ENCODE peak calls at places on chromosomes 4 and X, in eight cellular contexts. One of them, this sample, is unnamed.

GRCh38 chr4:184896868-184897715 is 71.3 kb upstream of the ACSL1 start:
- ATAC-seq in natural killer cell: no peak
- ATAC-seq in effector memory CD8-positive, alpha-beta T cell: no peak
- ATAC-seq in activated CD8-positive, alpha-beta T cell treated with anti-CD3 and anti-CD28 coated beads for 36 hours: no peak
- ATAC-seq in CD4-positive, alpha-beta T cell: no peak
- ATAC-seq in activated CD8-positive, alpha-beta memory T cell treated with anti-CD3 and anti-CD28 coated beads, Interleukin-2, amount 10 ng/mL, durations not matched to agents 7 days and 5 days: no peak
- ATAC-seq in lung: peak; percentile 56
- ATAC-seq in SK-N-SH treated with all-trans-retinoic acid at 6 μM for 48 hours: no peak
- ATAC-seq in this sample: no peak

GRCh38 chr4:46266106-46266505 is 123.8 kb downstream of the GABRA2 start:
- ATAC-seq in natural killer cell: no peak
- ATAC-seq in effector memory CD8-positive, alpha-beta T cell: no peak
- ATAC-seq in activated CD8-positive, alpha-beta T cell treated with anti-CD3 and anti-CD28 coated beads for 36 hours: no peak
- ATAC-seq in CD4-positive, alpha-beta T cell: no peak
- ATAC-seq in activated CD8-positive, alpha-beta memory T cell treated with anti-CD3 and anti-CD28 coated beads, Interleukin-2, amount 10 ng/mL, durations not matched to agents 7 days and 5 days: no peak
- ATAC-seq in lung: no peak
- ATAC-seq in SK-N-SH treated with all-trans-retinoic acid at 6 μM for 48 hours: no peak
- ATAC-seq in this sample: no peak

GRCh38 chr4:7771056-7771455 is 168.6 kb downstream of the AFAP1 start:
- ATAC-seq in natural killer cell: no peak
- ATAC-seq in effector memory CD8-positive, alpha-beta T cell: peak; percentile 84
- ATAC-seq in activated CD8-positive, alpha-beta T cell treated with anti-CD3 and anti-CD28 coated beads for 36 hours: peak; percentile 80
- ATAC-seq in CD4-positive, alpha-beta T cell: peak; percentile 94
- ATAC-seq in activated CD8-positive, alpha-beta memory T cell treated with anti-CD3 and anti-CD28 coated beads, Interleukin-2, amount 10 ng/mL, durations not matched to agents 7 days and 5 days: no peak
- ATAC-seq in lung: no peak
- ATAC-seq in SK-N-SH treated with all-trans-retinoic acid at 6 μM for 48 hours: no peak
- ATAC-seq in this sample: no peak

GRCh38 chrX:68978211-68978780 is 149.5 kb downstream of the EFNB1 start:
- ATAC-seq in natural killer cell: no peak
- ATAC-seq in effector memory CD8-positive, alpha-beta T cell: no peak
- ATAC-seq in activated CD8-positive, alpha-beta T cell treated with anti-CD3 and anti-CD28 coated beads for 36 hours: no peak
- ATAC-seq in CD4-positive, alpha-beta T cell: no peak
- ATAC-seq in activated CD8-positive, alpha-beta memory T cell treated with anti-CD3 and anti-CD28 coated beads, Interleukin-2, amount 10 ng/mL, durations not matched to agents 7 days and 5 days: no peak
- ATAC-seq in lung: no peak
- ATAC-seq in SK-N-SH treated with all-trans-retinoic acid at 6 μM for 48 hours: peak; percentile 82
- ATAC-seq in this sample: no peak

GRCh38 chr4:821631-822030 is 4.3 kb downstream of the CPLX1 start:
- ATAC-seq in natural killer cell: no peak
- ATAC-seq in effector memory CD8-positive, alpha-beta T cell: no peak
- ATAC-seq in activated CD8-positive, alpha-beta T cell treated with anti-CD3 and anti-CD28 coated beads for 36 hours: no peak
- ATAC-seq in CD4-positive, alpha-beta T cell: no peak
- ATAC-seq in activated CD8-positive, alpha-beta memory T cell treated with anti-CD3 and anti-CD28 coated beads, Interleukin-2, amount 10 ng/mL, durations not matched to agents 7 days and 5 days: no peak
- ATAC-seq in lung: no peak
- ATAC-seq in SK-N-SH treated with all-trans-retinoic acid at 6 μM for 48 hours: no peak
- ATAC-seq in this sample: no peak

GRCh38 chr4:109238746-109239145 is 63.7 kb downstream of the COL25A1 start:
- ATAC-seq in natural killer cell: no peak
- ATAC-seq in effector memory CD8-positive, alpha-beta T cell: no peak
- ATAC-seq in activated CD8-positive, alpha-beta T cell treated with anti-CD3 and anti-CD28 coated beads for 36 hours: no peak
- ATAC-seq in CD4-positive, alpha-beta T cell: no peak
- ATAC-seq in activated CD8-positive, alpha-beta memory T cell treated with anti-CD3 and anti-CD28 coated beads, Interleukin-2, amount 10 ng/mL, durations not matched to agents 7 days and 5 days: no peak
- ATAC-seq in lung: no peak
- ATAC-seq in SK-N-SH treated with all-trans-retinoic acid at 6 μM for 48 hours: no peak
- ATAC-seq in this sample: no peak

GRCh38 chr4:13359809-13360208 is 124.3 kb downstream of the RAB28 start:
- ATAC-seq in natural killer cell: no peak
- ATAC-seq in effector memory CD8-positive, alpha-beta T cell: no peak
- ATAC-seq in activated CD8-positive, alpha-beta T cell treated with anti-CD3 and anti-CD28 coated beads for 36 hours: no peak
- ATAC-seq in CD4-positive, alpha-beta T cell: no peak
- ATAC-seq in activated CD8-positive, alpha-beta memory T cell treated with anti-CD3 and anti-CD28 coated beads, Interleukin-2, amount 10 ng/mL, durations not matched to agents 7 days and 5 days: no peak
- ATAC-seq in lung: no peak
- ATAC-seq in SK-N-SH treated with all-trans-retinoic acid at 6 μM for 48 hours: no peak
- ATAC-seq in this sample: no peak

GRCh38 chrX:145832796-145833195 is 15.2 kb downstream of the SLITRK2 start:
- ATAC-seq in natural killer cell: no peak
- ATAC-seq in effector memory CD8-positive, alpha-beta T cell: no peak
- ATAC-seq in activated CD8-positive, alpha-beta T cell treated with anti-CD3 and anti-CD28 coated beads for 36 hours: no peak
- ATAC-seq in CD4-positive, alpha-beta T cell: no peak
- ATAC-seq in activated CD8-positive, alpha-beta memory T cell treated with anti-CD3 and anti-CD28 coated beads, Interleukin-2, amount 10 ng/mL, durations not matched to agents 7 days and 5 days: no peak
- ATAC-seq in lung: no peak
- ATAC-seq in SK-N-SH treated with all-trans-retinoic acid at 6 μM for 48 hours: no peak
- ATAC-seq in this sample: no peak

GRCh38 chr4:142091085-142091513 is 454.7 kb downstream of the IL15 start:
- ATAC-seq in natural killer cell: no peak
- ATAC-seq in effector memory CD8-positive, alpha-beta T cell: no peak
- ATAC-seq in activated CD8-positive, alpha-beta T cell treated with anti-CD3 and anti-CD28 coated beads for 36 hours: no peak
- ATAC-seq in CD4-positive, alpha-beta T cell: no peak
- ATAC-seq in activated CD8-positive, alpha-beta memory T cell treated with anti-CD3 and anti-CD28 coated beads, Interleukin-2, amount 10 ng/mL, durations not matched to agents 7 days and 5 days: no peak
- ATAC-seq in lung: no peak
- ATAC-seq in SK-N-SH treated with all-trans-retinoic acid at 6 μM for 48 hours: peak; percentile 32
- ATAC-seq in this sample: peak; percentile 70

GRCh38 chr4:156053174-156053573 is 99.5 kb upstream of the CTSO start:
- ATAC-seq in natural killer cell: no peak
- ATAC-seq in effector memory CD8-positive, alpha-beta T cell: no peak
- ATAC-seq in activated CD8-positive, alpha-beta T cell treated with anti-CD3 and anti-CD28 coated beads for 36 hours: no peak
- ATAC-seq in CD4-positive, alpha-beta T cell: no peak
- ATAC-seq in activated CD8-positive, alpha-beta memory T cell treated with anti-CD3 and anti-CD28 coated beads, Interleukin-2, amount 10 ng/mL, durations not matched to agents 7 days and 5 days: no peak
- ATAC-seq in lung: no peak
- ATAC-seq in SK-N-SH treated with all-trans-retinoic acid at 6 μM for 48 hours: no peak
- ATAC-seq in this sample: peak; percentile 55

GRCh38 chrX:13482764-13483552 is 86.4 kb upstream of the EGFL6 start:
- ATAC-seq in natural killer cell: no peak
- ATAC-seq in effector memory CD8-positive, alpha-beta T cell: no peak
- ATAC-seq in activated CD8-positive, alpha-beta T cell treated with anti-CD3 and anti-CD28 coated beads for 36 hours: no peak
- ATAC-seq in CD4-positive, alpha-beta T cell: no peak
- ATAC-seq in activated CD8-positive, alpha-beta memory T cell treated with anti-CD3 and anti-CD28 coated beads, Interleukin-2, amount 10 ng/mL, durations not matched to agents 7 days and 5 days: no peak
- ATAC-seq in lung: no peak
- ATAC-seq in SK-N-SH treated with all-trans-retinoic acid at 6 μM for 48 hours: no peak
- ATAC-seq in this sample: no peak

GRCh38 chr4:39103291-39103690 is 41.3 kb downstream of the KLHL5 start:
- ATAC-seq in natural killer cell: peak; percentile 39
- ATAC-seq in effector memory CD8-positive, alpha-beta T cell: no peak
- ATAC-seq in activated CD8-positive, alpha-beta T cell treated with anti-CD3 and anti-CD28 coated beads for 36 hours: no peak
- ATAC-seq in CD4-positive, alpha-beta T cell: no peak
- ATAC-seq in activated CD8-positive, alpha-beta memory T cell treated with anti-CD3 and anti-CD28 coated beads, Interleukin-2, amount 10 ng/mL, durations not matched to agents 7 days and 5 days: no peak
- ATAC-seq in lung: no peak
- ATAC-seq in SK-N-SH treated with all-trans-retinoic acid at 6 μM for 48 hours: no peak
- ATAC-seq in this sample: no peak

GRCh38 chr4:173328236-173328901 is 5.8 kb downstream of the HMGB2 start:
- ATAC-seq in natural killer cell: no peak
- ATAC-seq in effector memory CD8-positive, alpha-beta T cell: no peak
- ATAC-seq in activated CD8-positive, alpha-beta T cell treated with anti-CD3 and anti-CD28 coated beads for 36 hours: no peak
- ATAC-seq in CD4-positive, alpha-beta T cell: no peak
- ATAC-seq in activated CD8-positive, alpha-beta memory T cell treated with anti-CD3 and anti-CD28 coated beads, Interleukin-2, amount 10 ng/mL, durations not matched to agents 7 days and 5 days: no peak
- ATAC-seq in lung: no peak
- ATAC-seq in SK-N-SH treated with all-trans-retinoic acid at 6 μM for 48 hours: peak; percentile 10
- ATAC-seq in this sample: no peak

GRCh38 chr4:151205722-151206121 is 71.2 kb upstream of the PRSS48 start:
- ATAC-seq in natural killer cell: no peak
- ATAC-seq in effector memory CD8-positive, alpha-beta T cell: no peak
- ATAC-seq in activated CD8-positive, alpha-beta T cell treated with anti-CD3 and anti-CD28 coated beads for 36 hours: no peak
- ATAC-seq in CD4-positive, alpha-beta T cell: no peak
- ATAC-seq in activated CD8-positive, alpha-beta memory T cell treated with anti-CD3 and anti-CD28 coated beads, Interleukin-2, amount 10 ng/mL, durations not matched to agents 7 days and 5 days: no peak
- ATAC-seq in lung: no peak
- ATAC-seq in SK-N-SH treated with all-trans-retinoic acid at 6 μM for 48 hours: no peak
- ATAC-seq in this sample: no peak

GRCh38 chr4:87918314-87919058 is 57.0 kb upstream of the SPP1 start:
- ATAC-seq in natural killer cell: no peak
- ATAC-seq in effector memory CD8-positive, alpha-beta T cell: no peak
- ATAC-seq in activated CD8-positive, alpha-beta T cell treated with anti-CD3 and anti-CD28 coated beads for 36 hours: no peak
- ATAC-seq in CD4-positive, alpha-beta T cell: no peak
- ATAC-seq in activated CD8-positive, alpha-beta memory T cell treated with anti-CD3 and anti-CD28 coated beads, Interleukin-2, amount 10 ng/mL, durations not matched to agents 7 days and 5 days: no peak
- ATAC-seq in lung: no peak
- ATAC-seq in SK-N-SH treated with all-trans-retinoic acid at 6 μM for 48 hours: no peak
- ATAC-seq in this sample: no peak

GRCh38 chrX:16845686-16846085 is 24.5 kb downstream of the RBBP7 start:
- ATAC-seq in natural killer cell: no peak
- ATAC-seq in effector memory CD8-positive, alpha-beta T cell: no peak
- ATAC-seq in activated CD8-positive, alpha-beta T cell treated with anti-CD3 and anti-CD28 coated beads for 36 hours: no peak
- ATAC-seq in CD4-positive, alpha-beta T cell: no peak
- ATAC-seq in activated CD8-positive, alpha-beta memory T cell treated with anti-CD3 and anti-CD28 coated beads, Interleukin-2, amount 10 ng/mL, durations not matched to agents 7 days and 5 days: no peak
- ATAC-seq in lung: no peak
- ATAC-seq in SK-N-SH treated with all-trans-retinoic acid at 6 μM for 48 hours: no peak
- ATAC-seq in this sample: no peak

GRCh38 chr4:95085118-95085833 is 327.5 kb downstream of the BMPR1B start:
- ATAC-seq in natural killer cell: no peak
- ATAC-seq in effector memory CD8-positive, alpha-beta T cell: no peak
- ATAC-seq in activated CD8-positive, alpha-beta T cell treated with anti-CD3 and anti-CD28 coated beads for 36 hours: no peak
- ATAC-seq in CD4-positive, alpha-beta T cell: no peak
- ATAC-seq in activated CD8-positive, alpha-beta memory T cell treated with anti-CD3 and anti-CD28 coated beads, Interleukin-2, amount 10 ng/mL, durations not matched to agents 7 days and 5 days: no peak
- ATAC-seq in lung: no peak
- ATAC-seq in SK-N-SH treated with all-trans-retinoic acid at 6 μM for 48 hours: no peak
- ATAC-seq in this sample: no peak

GRCh38 chrX:143632625-143633387 is 3.1 kb downstream of the SLITRK4 start:
- ATAC-seq in natural killer cell: no peak
- ATAC-seq in effector memory CD8-positive, alpha-beta T cell: no peak
- ATAC-seq in activated CD8-positive, alpha-beta T cell treated with anti-CD3 and anti-CD28 coated beads for 36 hours: no peak
- ATAC-seq in CD4-positive, alpha-beta T cell: no peak
- ATAC-seq in activated CD8-positive, alpha-beta memory T cell treated with anti-CD3 and anti-CD28 coated beads, Interleukin-2, amount 10 ng/mL, durations not matched to agents 7 days and 5 days: no peak
- ATAC-seq in lung: no peak
- ATAC-seq in SK-N-SH treated with all-trans-retinoic acid at 6 μM for 48 hours: no peak
- ATAC-seq in this sample: no peak

GRCh38 chr4:96164814-96165351 is 325.0 kb downstream of the PDHA2 start:
- ATAC-seq in natural killer cell: no peak
- ATAC-seq in effector memory CD8-positive, alpha-beta T cell: no peak
- ATAC-seq in activated CD8-positive, alpha-beta T cell treated with anti-CD3 and anti-CD28 coated beads for 36 hours: no peak
- ATAC-seq in CD4-positive, alpha-beta T cell: no peak
- ATAC-seq in activated CD8-positive, alpha-beta memory T cell treated with anti-CD3 and anti-CD28 coated beads, Interleukin-2, amount 10 ng/mL, durations not matched to agents 7 days and 5 days: no peak
- ATAC-seq in lung: peak; percentile 33
- ATAC-seq in SK-N-SH treated with all-trans-retinoic acid at 6 μM for 48 hours: peak; percentile 96
- ATAC-seq in this sample: no peak

This sample was measured in esophagus mucosa.